ENCODE peak calls at places on chromosomes 3 and 15, in nine cellular contexts. One of them, this sample, is unnamed.

GRCh38 chr3:164401923-164402322 is 676.4 kb downstream of the SI start:
- DNase-seq in cardiac fibroblast: no peak
- DNase-seq in Calu3: no peak
- DNase-seq in fibroblast of pulmonary artery: no peak
- DNase-seq in MM.1S: peak; percentile 1
- DNase-seq in heart left ventricle: no peak
- DNase-seq in IMR-90: no peak
- DNase-seq in mesothelial cell of epicardium: no peak
- DNase-seq in GM06990: no peak
- DNase-seq in this sample: no peak

GRCh38 chr3:188491276-188491687 is 337.3 kb downstream of the LPP start:
- DNase-seq in Calu3: no peak
- DNase-seq in mesothelial cell of epicardium: no peak
- DNase-seq in fibroblast of pulmonary artery: peak; percentile 56
- DNase-seq in heart left ventricle: peak; percentile 27
- DNase-seq in cardiac fibroblast: peak; percentile 48
- DNase-seq in MM.1S: no peak
- DNase-seq in GM06990: no peak
- DNase-seq in IMR-90: peak; percentile 61
- DNase-seq in this sample: peak; percentile 31

GRCh38 chr3:72660270-72661114 is 187.8 kb downstream of the SHQ1 start:
- DNase-seq in fibroblast of pulmonary artery: no peak
- DNase-seq in cardiac fibroblast: no peak
- DNase-seq in heart left ventricle: no peak
- DNase-seq in Calu3: no peak
- DNase-seq in MM.1S: no peak
- DNase-seq in IMR-90: no peak
- DNase-seq in GM06990: no peak
- DNase-seq in mesothelial cell of epicardium: no peak
- DNase-seq in this sample: peak; percentile 38

GRCh38 chr3:146653978-146654377 is 48.8 kb upstream of the PLSCR5 start:
- DNase-seq in fibroblast of pulmonary artery: no peak
- DNase-seq in mesothelial cell of epicardium: no peak
- DNase-seq in cardiac fibroblast: no peak
- DNase-seq in Calu3: no peak
- DNase-seq in heart left ventricle: no peak
- DNase-seq in IMR-90: no peak
- DNase-seq in GM06990: no peak
- DNase-seq in MM.1S: no peak
- DNase-seq in this sample: no peak

GRCh38 chr15:85941186-85941855 is 138.3 kb upstream of the AGBL1 start:
- DNase-seq in cardiac fibroblast: peak; percentile 1
- DNase-seq in IMR-90: no peak
- DNase-seq in Calu3: no peak
- DNase-seq in heart left ventricle: no peak
- DNase-seq in GM06990: no peak
- DNase-seq in fibroblast of pulmonary artery: no peak
- DNase-seq in mesothelial cell of epicardium: no peak
- DNase-seq in MM.1S: no peak
- DNase-seq in this sample: peak; percentile 35

GRCh38 chr15:43258781-43259180 is 7.9 kb downstream of the TGM5 start:
- DNase-seq in mesothelial cell of epicardium: no peak
- DNase-seq in IMR-90: no peak
- DNase-seq in cardiac fibroblast: no peak
- DNase-seq in MM.1S: no peak
- DNase-seq in fibroblast of pulmonary artery: no peak
- DNase-seq in heart left ventricle: no peak
- DNase-seq in GM06990: no peak
- DNase-seq in Calu3: no peak
- DNase-seq in this sample: no peak

GRCh38 chr15:38486946-38487345 is 33.0 kb downstream of the FAM98B start:
- DNase-seq in GM06990: no peak
- DNase-seq in mesothelial cell of epicardium: no peak
- DNase-seq in heart left ventricle: no peak
- DNase-seq in cardiac fibroblast: no peak
- DNase-seq in IMR-90: peak; percentile 58
- DNase-seq in MM.1S: no peak
- DNase-seq in Calu3: no peak
- DNase-seq in fibroblast of pulmonary artery: no peak
- DNase-seq in this sample: no peak

GRCh38 chr3:119937229-119937628 is 155.3 kb downstream of the NR1I2 start:
- DNase-seq in fibroblast of pulmonary artery: no peak
- DNase-seq in cardiac fibroblast: peak; percentile 18
- DNase-seq in GM06990: peak; percentile 43
- DNase-seq in heart left ventricle: no peak
- DNase-seq in MM.1S: peak; percentile 12
- DNase-seq in Calu3: no peak
- DNase-seq in IMR-90: peak; percentile 10
- DNase-seq in mesothelial cell of epicardium: no peak
- DNase-seq in this sample: no peak

GRCh38 chr3:8765528-8765927 is 3.9 kb downstream of the OXTR start:
- DNase-seq in Calu3: no peak
- DNase-seq in GM06990: no peak
- DNase-seq in cardiac fibroblast: no peak
- DNase-seq in fibroblast of pulmonary artery: no peak
- DNase-seq in MM.1S: no peak
- DNase-seq in heart left ventricle: no peak
- DNase-seq in mesothelial cell of epicardium: no peak
- DNase-seq in IMR-90: no peak
- DNase-seq in this sample: no peak

GRCh38 chr3:66863205-66864135 is 134.6 kb upstream of the KBTBD8 start:
- DNase-seq in fibroblast of pulmonary artery: no peak
- DNase-seq in Calu3: no peak
- DNase-seq in MM.1S: peak; percentile 63
- DNase-seq in heart left ventricle: no peak
- DNase-seq in GM06990: no peak
- DNase-seq in IMR-90: no peak
- DNase-seq in mesothelial cell of epicardium: no peak
- DNase-seq in cardiac fibroblast: no peak
- DNase-seq in this sample: no peak

GRCh38 chr3:66860771-66861170 is 137.3 kb upstream of the KBTBD8 start:
- DNase-seq in IMR-90: no peak
- DNase-seq in heart left ventricle: no peak
- DNase-seq in mesothelial cell of epicardium: no peak
- DNase-seq in fibroblast of pulmonary artery: no peak
- DNase-seq in cardiac fibroblast: no peak
- DNase-seq in MM.1S: no peak
- DNase-seq in Calu3: no peak
- DNase-seq in GM06990: no peak
- DNase-seq in this sample: no peak

GRCh38 chr3:66856555-66856954 is 141.6 kb upstream of the KBTBD8 start:
- DNase-seq in GM06990: peak; percentile 6
- DNase-seq in mesothelial cell of epicardium: no peak
- DNase-seq in fibroblast of pulmonary artery: no peak
- DNase-seq in Calu3: no peak
- DNase-seq in heart left ventricle: no peak
- DNase-seq in MM.1S: peak; percentile 76
- DNase-seq in cardiac fibroblast: no peak
- DNase-seq in IMR-90: no peak
- DNase-seq in this sample: no peak

GRCh38 chr3:66854752-66855151 is 143.4 kb upstream of the KBTBD8 start:
- DNase-seq in GM06990: no peak
- DNase-seq in heart left ventricle: no peak
- DNase-seq in MM.1S: no peak
- DNase-seq in IMR-90: no peak
- DNase-seq in fibroblast of pulmonary artery: no peak
- DNase-seq in Calu3: no peak
- DNase-seq in mesothelial cell of epicardium: no peak
- DNase-seq in cardiac fibroblast: no peak
- DNase-seq in this sample: no peak

DNA sequence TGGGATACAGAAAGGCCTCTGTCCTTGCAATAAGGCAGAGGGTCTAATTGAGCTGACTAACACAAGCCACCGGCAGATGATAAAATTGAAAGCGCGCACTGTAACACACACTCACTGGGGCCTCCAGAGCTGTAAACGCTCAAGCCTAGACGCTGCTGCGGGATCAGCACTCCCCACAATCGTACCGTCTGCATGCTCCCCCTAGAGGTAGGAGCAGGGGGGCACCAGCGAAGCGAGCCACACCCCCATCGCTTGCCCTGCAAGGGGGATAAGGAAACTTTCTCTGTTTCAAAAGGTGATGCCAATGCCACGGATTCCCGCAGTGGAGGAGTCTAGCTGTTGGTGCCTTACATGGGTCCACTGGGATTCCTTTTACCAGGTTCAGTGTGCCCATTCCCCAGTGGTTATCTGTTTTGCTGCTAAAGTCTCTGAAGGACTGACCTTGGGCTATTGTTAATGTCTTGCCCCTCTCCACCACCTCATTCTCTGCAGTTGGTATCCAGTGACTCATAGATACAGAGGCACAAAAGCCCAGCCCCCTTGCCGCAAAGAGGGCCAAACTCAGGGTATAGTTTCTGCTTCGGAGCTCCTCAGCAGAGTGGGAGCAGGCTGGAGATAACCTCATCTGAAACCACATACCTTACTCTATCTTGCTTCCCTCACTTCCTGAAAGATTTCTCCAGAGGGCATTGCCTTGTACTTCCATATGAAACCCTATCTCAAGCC is 139.3 kb upstream of the KBTBD8 start:
- DNase-seq in GM06990: no peak
- DNase-seq in fibroblast of pulmonary artery: no peak
- DNase-seq in Calu3: no peak
- DNase-seq in IMR-90: no peak
- DNase-seq in cardiac fibroblast: no peak
- DNase-seq in MM.1S: no peak
- DNase-seq in mesothelial cell of epicardium: no peak
- DNase-seq in heart left ventricle: no peak
- DNase-seq in this sample: no peak
- TF ChIP-seq CTCF in GM06990: no peak
- TF ChIP-seq CTCF in fibroblast of pulmonary artery: peak; percentile 8
- TF ChIP-seq CTCF in Calu3: no peak
- TF ChIP-seq CTCF in IMR-90: peak; percentile 7
- TF ChIP-seq CTCF in cardiac fibroblast: no peak
- TF ChIP-seq CTCF in MM.1S: peak; percentile 5
- TF ChIP-seq CTCF in mesothelial cell of epicardium: no peak
- TF ChIP-seq CTCF in heart left ventricle: no peak
- TF ChIP-seq CTCF in this sample: no peak

GRCh38 chr3:105364113-105364512 is 2.6 kb upstream of the ALCAM start:
- DNase-seq in GM06990: no peak
- DNase-seq in heart left ventricle: no peak
- DNase-seq in IMR-90: peak; percentile 84
- DNase-seq in mesothelial cell of epicardium: no peak
- DNase-seq in MM.1S: no peak
- DNase-seq in cardiac fibroblast: no peak
- DNase-seq in Calu3: no peak
- DNase-seq in fibroblast of pulmonary artery: peak; percentile 56
- DNase-seq in this sample: peak; percentile 46

GRCh38 chr3:105366302-105367062 is at the start of gene ALCAM:
- DNase-seq in heart left ventricle: peak; percentile 94
- DNase-seq in Calu3: peak; percentile 97
- DNase-seq in GM06990: peak; percentile 94
- DNase-seq in fibroblast of pulmonary artery: peak; percentile 99
- DNase-seq in mesothelial cell of epicardium: peak; percentile 84
- DNase-seq in IMR-90: peak; percentile 99
- DNase-seq in MM.1S: peak; percentile 92
- DNase-seq in cardiac fibroblast: peak; percentile 99
- DNase-seq in this sample: peak; percentile 99

GRCh38 chr3:105365171-105365535 is 1.6 kb upstream of the ALCAM start:
- DNase-seq in mesothelial cell of epicardium: no peak
- DNase-seq in GM06990: no peak
- DNase-seq in MM.1S: no peak
- DNase-seq in Calu3: no peak
- DNase-seq in cardiac fibroblast: no peak
- DNase-seq in IMR-90: no peak
- DNase-seq in fibroblast of pulmonary artery: no peak
- DNase-seq in heart left ventricle: no peak
- DNase-seq in this sample: no peak

GRCh38 chr3:105367063-105367405 is 325 bp downstream of the ALCAM start:
- DNase-seq in IMR-90: no peak
- DNase-seq in MM.1S: peak; percentile 36
- DNase-seq in Calu3: peak; percentile 36
- DNase-seq in fibroblast of pulmonary artery: no peak
- DNase-seq in cardiac fibroblast: no peak
- DNase-seq in heart left ventricle: peak; percentile 32
- DNase-seq in mesothelial cell of epicardium: no peak
- DNase-seq in GM06990: peak; percentile 70
- DNase-seq in this sample: peak; percentile 38

DNA sequence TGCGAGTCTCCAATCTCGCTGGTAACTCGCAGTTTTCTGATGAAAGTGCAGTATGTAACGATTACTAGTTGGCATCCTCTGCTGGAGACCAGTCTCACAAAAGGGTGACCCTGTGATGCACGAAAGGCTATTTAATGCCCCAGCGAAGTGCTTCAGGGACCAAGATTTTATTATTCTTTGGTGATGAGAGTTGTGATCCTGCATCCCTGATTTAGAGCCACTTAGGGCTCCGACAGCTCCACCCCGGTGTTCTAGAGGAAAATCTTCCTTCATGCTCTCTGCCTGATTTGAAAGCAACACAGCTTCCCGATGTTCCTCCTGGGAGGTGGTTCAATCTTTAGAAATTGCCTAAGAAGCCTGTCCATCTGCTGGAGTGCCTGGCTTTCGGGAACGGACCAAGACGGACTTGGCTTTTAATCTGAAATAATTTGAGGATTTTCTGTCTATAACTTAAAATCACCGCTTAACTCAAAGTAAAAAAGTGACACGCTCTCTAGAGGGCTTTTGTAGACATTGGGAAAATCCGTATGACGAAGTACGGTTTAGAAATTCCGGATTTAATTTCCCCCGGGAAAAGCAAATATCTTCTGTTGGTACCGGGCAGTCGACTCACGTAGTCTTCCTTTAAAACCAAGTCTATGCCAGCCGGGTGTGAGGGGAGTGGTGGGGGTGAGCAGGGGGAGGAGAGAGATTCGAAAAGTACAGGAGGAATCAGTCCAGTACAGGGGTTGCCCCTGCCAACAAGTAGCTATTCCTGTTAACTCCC is 990 bp upstream of the ALCAM start:
- DNase-seq in heart left ventricle: no peak
- DNase-seq in cardiac fibroblast: peak; percentile 83
- DNase-seq in MM.1S: no peak
- DNase-seq in mesothelial cell of epicardium: no peak
- DNase-seq in fibroblast of pulmonary artery: peak; percentile 73
- DNase-seq in GM06990: no peak
- DNase-seq in IMR-90: peak; percentile 67
- DNase-seq in Calu3: peak; percentile 21
- DNase-seq in this sample: peak; percentile 67
- TF ChIP-seq CTCF in heart left ventricle: no peak
- TF ChIP-seq CTCF in cardiac fibroblast: peak; percentile 1
- TF ChIP-seq CTCF in MM.1S: no peak
- TF ChIP-seq CTCF in mesothelial cell of epicardium: no peak
- TF ChIP-seq CTCF in fibroblast of pulmonary artery: no peak
- TF ChIP-seq CTCF in GM06990: peak; percentile 5
- TF ChIP-seq CTCF in IMR-90: no peak
- TF ChIP-seq CTCF in Calu3: no peak
- TF ChIP-seq CTCF in this sample: no peak

GRCh38 chr15:54582863-54583643 is 604.8 kb downstream of the UNC13C start:
- DNase-seq in Calu3: no peak
- DNase-seq in cardiac fibroblast: no peak
- DNase-seq in heart left ventricle: no peak
- DNase-seq in mesothelial cell of epicardium: no peak
- DNase-seq in IMR-90: no peak
- DNase-seq in MM.1S: peak; percentile 97
- DNase-seq in GM06990: peak; percentile 41
- DNase-seq in fibroblast of pulmonary artery: no peak
- DNase-seq in this sample: no peak
- TF ChIP-seq CTCF in Calu3: no peak
- TF ChIP-seq CTCF in cardiac fibroblast: no peak
- TF ChIP-seq CTCF in heart left ventricle: no peak
- TF ChIP-seq CTCF in mesothelial cell of epicardium: no peak
- TF ChIP-seq CTCF in IMR-90: no peak
- TF ChIP-seq CTCF in MM.1S: no peak
- TF ChIP-seq CTCF in GM06990: no peak
- TF ChIP-seq CTCF in fibroblast of pulmonary artery: no peak
- TF ChIP-seq CTCF in this sample: no peak

GRCh38 chr15:90545095-90545494 is 15.4 kb downstream of the CRTC3 start:
- DNase-seq in mesothelial cell of epicardium: no peak
- DNase-seq in IMR-90: no peak
- DNase-seq in cardiac fibroblast: no peak
- DNase-seq in MM.1S: no peak
- DNase-seq in GM06990: no peak
- DNase-seq in Calu3: no peak
- DNase-seq in heart left ventricle: no peak
- DNase-seq in fibroblast of pulmonary artery: no peak
- DNase-seq in this sample: no peak
- TF ChIP-seq CTCF in mesothelial cell of epicardium: no peak
- TF ChIP-seq CTCF in IMR-90: no peak
- TF ChIP-seq CTCF in cardiac fibroblast: no peak
- TF ChIP-seq CTCF in MM.1S: peak; percentile 11
- TF ChIP-seq CTCF in GM06990: no peak
- TF ChIP-seq CTCF in Calu3: no peak
- TF ChIP-seq CTCF in heart left ventricle: no peak
- TF ChIP-seq CTCF in fibroblast of pulmonary artery: no peak
- TF ChIP-seq CTCF in this sample: no peak

This sample was measured in MCF 10A.